ENCODE peak calls at places on chromosomes 6 and 20, in five cellular contexts. V, C, O, Y and M are unnamed samples.

GRCh38 chr20:3077618-3078134 is 6.3 kb downstream of the OXT start:
- DNase-seq in V (no peak), C (no peak), O (peak), Y (peak), M (no peak)

GRCh38 chr6:155143610-155144106 is 120.2 kb upstream of the CLDN20 start:
- DNase-seq in V (no peak), C (no peak), O (no peak), Y (no peak), M (no peak)

GRCh38 chr6:21870071-21870729 is 276.6 kb downstream of the SOX4 start:
- DNase-seq in V (no peak), C (no peak), O (no peak), Y (no peak), M (no peak)

GRCh38 chr20:10633708-10634107 is 40.1 kb downstream of the JAG1 start:
- DNase-seq in V (no peak), C (no peak), O (no peak), Y (no peak), M (no peak)

GRCh38 chr20:13791562-13792459 is 7.0 kb downstream of the NDUFAF5 start:
- DNase-seq in V (no peak), C (no peak), O (no peak), Y (no peak), M (no peak)

GRCh38 chr20:49980140-49981008 is 2.4 kb upstream of the SNAI1 start:
- DNase-seq in V (no peak), C (no peak), O (no peak), Y (no peak), M (no peak)

GRCh38 chr6:91911945-91912344 is 1325.1 kb upstream of the MAP3K7 start:
- DNase-seq in V (no peak), C (no peak), O (no peak), Y (no peak), M (no peak)

GRCh38 chr20:22775671-22776139 is 191.3 kb upstream of the FOXA2 start:
- DNase-seq in V (peak), C (no peak), O (no peak), Y (no peak), M (no peak)

GRCh38 chr6:82396964-82397761 is 33.5 kb downstream of the TPBG start:
- DNase-seq in V (no peak), C (no peak), O (no peak), Y (no peak), M (peak)

GRCh38 chr6:56555438-56555872 is 87.2 kb downstream of the DST start:
- DNase-seq in V (no peak), C (no peak), O (no peak), Y (no peak), M (peak)

GRCh38 chr6:106102967-106103727 is 17.0 kb downstream of the PRDM1 start:
- DNase-seq in V (no peak), C (no peak), O (no peak), Y (no peak), M (no peak)
- H3K4me3 ChIP-seq in V (no peak), C (peak), O (peak), Y (no peak), M (no peak)

DNA sequence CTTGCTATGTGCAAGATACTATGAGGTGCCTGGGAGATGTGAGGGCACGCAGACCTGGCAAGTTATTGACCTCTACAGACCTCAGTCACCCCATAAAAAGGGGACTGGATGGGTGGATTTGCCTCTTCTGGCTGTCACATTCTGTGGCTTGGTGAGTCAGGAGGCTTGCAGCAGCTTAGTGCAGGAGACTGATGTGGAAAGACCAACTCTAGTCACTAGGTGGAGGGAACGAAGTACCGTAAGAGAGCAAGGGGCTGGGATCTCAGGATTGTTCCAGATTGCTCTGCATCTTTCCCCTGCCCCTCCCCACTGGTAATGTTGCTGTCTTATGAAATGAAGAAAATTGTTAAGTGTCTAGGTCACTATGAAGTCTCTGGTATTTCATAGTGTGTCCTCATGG is 3.3 kb downstream of the MAPRE1 start:
- DNase-seq in V (peak), C (no peak), O (no peak), Y (peak), M (peak)
- TF ChIP-seq CTCF in V (no peak), C (no peak), O (no peak), Y (no peak), M (peak)

GRCh38 chr6:145824344-145824743 is 9.7 kb upstream of the FBXO30 start:
- DNase-seq in V (no peak), C (no peak), O (no peak), Y (no peak), M (no peak)
- H3K4me3 ChIP-seq in V (no peak), C (no peak), O (no peak), Y (no peak), M (no peak)

DNA sequence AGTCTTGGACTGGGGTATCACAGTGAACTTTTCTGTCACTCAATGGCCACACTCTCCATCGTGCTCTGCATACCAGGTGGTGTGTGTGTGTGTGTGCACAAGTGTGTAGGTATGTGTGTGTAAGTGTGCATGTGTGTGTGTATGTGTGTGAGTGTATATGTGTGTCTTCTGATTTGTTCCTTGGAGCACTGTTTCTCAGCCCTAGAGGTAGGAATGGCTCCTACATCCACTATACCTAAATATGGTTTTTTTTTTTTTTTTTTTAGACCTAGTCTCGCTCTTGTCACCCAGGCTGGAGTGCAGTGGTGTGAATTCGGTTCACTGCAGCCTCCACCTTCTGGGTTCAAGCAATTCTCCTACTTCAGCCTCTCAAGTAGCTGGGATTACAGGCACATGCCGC is 236.6 kb downstream of the PHF3 start:
- DNase-seq in V (no peak), C (no peak), O (no peak), Y (no peak), M (no peak)
- TF ChIP-seq CTCF in V (no peak), C (no peak), O (no peak), Y (no peak), M (peak)

GRCh38 chr20:63643499-63643898 is 9.7 kb downstream of the STMN3 start:
- DNase-seq in V (no peak), C (no peak), O (no peak), Y (no peak), M (no peak)

GRCh38 chr20:63643966-63644365 is 9.3 kb downstream of the STMN3 start:
- DNase-seq in V (no peak), C (no peak), O (no peak), Y (no peak), M (no peak)

GRCh38 chr20:63641792-63642517 is 11.3 kb downstream of the STMN3 start:
- DNase-seq in V (peak), C (peak), O (peak), Y (peak), M (peak)

GRCh38 chr20:63641146-63641791 is 12.0 kb downstream of the STMN3 start:
- DNase-seq in V (no peak), C (no peak), O (no peak), Y (peak), M (no peak)

GRCh38 chr20:63642518-63643247 is 10.5 kb downstream of the STMN3 start:
- DNase-seq in V (no peak), C (peak), O (no peak), Y (no peak), M (no peak)
- H3K4me3 ChIP-seq in V (peak), C (peak), O (peak), Y (peak), M (no peak)

GRCh38 chr20:51042657-51043247 is 19.8 kb upstream of the KCNG1 start:
- DNase-seq in V (peak), C (no peak), O (peak), Y (no peak), M (no peak)
- TF ChIP-seq CTCF in V (peak), C (no peak), O (no peak), Y (no peak), M (peak)